ENCODE peak calls at places on chromosome 14, in ten cellular contexts. One of them, this sample, is unnamed.

GRCh38 chr14:75070383-75070782 is 942 bp downstream of the ZC2HC1C start:
- DNase-seq in heart right ventricle: no peak
- DNase-seq in endothelial cell of umbilical vein: no peak
- DNase-seq in neuronal stem cell: no peak
- DNase-seq in SJSA1: no peak
- DNase-seq in neural progenitor cell: no peak
- DNase-seq in cardiac fibroblast: no peak
- DNase-seq in adipocyte: no peak
- DNase-seq in fibroblast of pulmonary artery: no peak
- DNase-seq in prostate gland: no peak
- DNase-seq in this sample: peak

GRCh38 chr14:54166049-54166950 is 209.7 kb upstream of the BMP4 start:
- DNase-seq in heart right ventricle: no peak
- DNase-seq in endothelial cell of umbilical vein: peak
- DNase-seq in neuronal stem cell: no peak
- DNase-seq in SJSA1: no peak
- DNase-seq in neural progenitor cell: no peak
- DNase-seq in cardiac fibroblast: no peak
- DNase-seq in adipocyte: no peak
- DNase-seq in fibroblast of pulmonary artery: no peak
- DNase-seq in prostate gland: no peak
- DNase-seq in this sample: no peak

GRCh38 chr14:100568998-100569733 is 18.1 kb downstream of the BEGAIN start:
- DNase-seq in heart right ventricle: no peak
- DNase-seq in endothelial cell of umbilical vein: no peak
- DNase-seq in neuronal stem cell: no peak
- DNase-seq in SJSA1: no peak
- DNase-seq in neural progenitor cell: no peak
- DNase-seq in cardiac fibroblast: no peak
- DNase-seq in adipocyte: peak
- DNase-seq in fibroblast of pulmonary artery: no peak
- DNase-seq in prostate gland: no peak
- DNase-seq in this sample: no peak

GRCh38 chr14:100314724-100315123 is 8.4 kb upstream of the SLC25A47 start:
- DNase-seq in heart right ventricle: no peak
- DNase-seq in endothelial cell of umbilical vein: no peak
- DNase-seq in neuronal stem cell: no peak
- DNase-seq in SJSA1: no peak
- DNase-seq in neural progenitor cell: no peak
- DNase-seq in cardiac fibroblast: no peak
- DNase-seq in adipocyte: no peak
- DNase-seq in fibroblast of pulmonary artery: no peak
- DNase-seq in prostate gland: no peak
- DNase-seq in this sample: no peak

GRCh38 chr14:78170203-78170602 is at the start of gene NRXN3:
- DNase-seq in heart right ventricle: no peak
- DNase-seq in endothelial cell of umbilical vein: no peak
- DNase-seq in neuronal stem cell: peak
- DNase-seq in SJSA1: peak
- DNase-seq in neural progenitor cell: peak
- DNase-seq in cardiac fibroblast: no peak
- DNase-seq in adipocyte: no peak
- DNase-seq in fibroblast of pulmonary artery: no peak
- DNase-seq in prostate gland: no peak
- DNase-seq in this sample: no peak

GRCh38 chr14:66540038-66540437 is 32.1 kb downstream of the GPHN start:
- DNase-seq in heart right ventricle: no peak
- DNase-seq in endothelial cell of umbilical vein: no peak
- DNase-seq in neuronal stem cell: no peak
- DNase-seq in SJSA1: no peak
- DNase-seq in neural progenitor cell: no peak
- DNase-seq in cardiac fibroblast: no peak
- DNase-seq in adipocyte: no peak
- DNase-seq in fibroblast of pulmonary artery: no peak
- DNase-seq in prostate gland: no peak
- DNase-seq in this sample: no peak

GRCh38 chr14:96309907-96310330 is 53.2 kb downstream of the ATG2B start:
- DNase-seq in heart right ventricle: no peak
- DNase-seq in endothelial cell of umbilical vein: no peak
- DNase-seq in neuronal stem cell: no peak
- DNase-seq in SJSA1: no peak
- DNase-seq in neural progenitor cell: no peak
- DNase-seq in cardiac fibroblast: no peak
- DNase-seq in adipocyte: no peak
- DNase-seq in fibroblast of pulmonary artery: no peak
- DNase-seq in prostate gland: no peak
- DNase-seq in this sample: no peak

GRCh38 chr14:103143535-103143934 is 20.3 kb downstream of the TNFAIP2 start:
- DNase-seq in heart right ventricle: no peak
- DNase-seq in endothelial cell of umbilical vein: no peak
- DNase-seq in neuronal stem cell: no peak
- DNase-seq in SJSA1: no peak
- DNase-seq in neural progenitor cell: no peak
- DNase-seq in cardiac fibroblast: peak
- DNase-seq in adipocyte: no peak
- DNase-seq in fibroblast of pulmonary artery: peak
- DNase-seq in prostate gland: no peak
- DNase-seq in this sample: peak

GRCh38 chr14:34081576-34082136 is 130.8 kb upstream of the EGLN3 start:
- DNase-seq in heart right ventricle: no peak
- DNase-seq in endothelial cell of umbilical vein: peak
- DNase-seq in neuronal stem cell: no peak
- DNase-seq in SJSA1: no peak
- DNase-seq in neural progenitor cell: no peak
- DNase-seq in cardiac fibroblast: peak
- DNase-seq in adipocyte: peak
- DNase-seq in fibroblast of pulmonary artery: peak
- DNase-seq in prostate gland: no peak
- DNase-seq in this sample: peak

GRCh38 chr14:51079085-51079484 is 15.8 kb downstream of the TRIM9 start:
- DNase-seq in heart right ventricle: no peak
- DNase-seq in endothelial cell of umbilical vein: no peak
- DNase-seq in neuronal stem cell: no peak
- DNase-seq in SJSA1: no peak
- DNase-seq in neural progenitor cell: no peak
- DNase-seq in cardiac fibroblast: no peak
- DNase-seq in adipocyte: no peak
- DNase-seq in fibroblast of pulmonary artery: peak
- DNase-seq in prostate gland: no peak
- DNase-seq in this sample: peak

GRCh38 chr14:69886843-69887242 is 7.6 kb downstream of the SMOC1 start:
- DNase-seq in heart right ventricle: no peak
- DNase-seq in endothelial cell of umbilical vein: no peak
- DNase-seq in neuronal stem cell: no peak
- DNase-seq in SJSA1: no peak
- DNase-seq in neural progenitor cell: no peak
- DNase-seq in cardiac fibroblast: peak
- DNase-seq in adipocyte: no peak
- DNase-seq in fibroblast of pulmonary artery: peak
- DNase-seq in prostate gland: no peak
- DNase-seq in this sample: peak

GRCh38 chr14:88422036-88422435 is 36.6 kb downstream of the SPATA7 start:
- DNase-seq in heart right ventricle: no peak
- DNase-seq in endothelial cell of umbilical vein: no peak
- DNase-seq in neuronal stem cell: no peak
- DNase-seq in SJSA1: no peak
- DNase-seq in neural progenitor cell: no peak
- DNase-seq in cardiac fibroblast: no peak
- DNase-seq in adipocyte: no peak
- DNase-seq in fibroblast of pulmonary artery: no peak
- DNase-seq in prostate gland: no peak
- DNase-seq in this sample: no peak

GRCh38 chr14:74257078-74257987 is 18.1 kb downstream of the VSX2 start:
- DNase-seq in heart right ventricle: peak
- DNase-seq in endothelial cell of umbilical vein: peak
- DNase-seq in neuronal stem cell: no peak
- DNase-seq in SJSA1: no peak
- DNase-seq in neural progenitor cell: peak
- DNase-seq in cardiac fibroblast: peak
- DNase-seq in adipocyte: peak
- DNase-seq in fibroblast of pulmonary artery: peak
- DNase-seq in prostate gland: peak
- DNase-seq in this sample: peak

GRCh38 chr14:57046175-57046574 is 222.5 kb downstream of the EXOC5 start:
- DNase-seq in heart right ventricle: no peak
- DNase-seq in endothelial cell of umbilical vein: no peak
- DNase-seq in neuronal stem cell: no peak
- DNase-seq in SJSA1: no peak
- DNase-seq in neural progenitor cell: no peak
- DNase-seq in cardiac fibroblast: no peak
- DNase-seq in adipocyte: no peak
- DNase-seq in fibroblast of pulmonary artery: no peak
- DNase-seq in prostate gland: no peak
- DNase-seq in this sample: no peak
- H3K4me3 ChIP-seq in heart right ventricle: no peak
- H3K4me3 ChIP-seq in endothelial cell of umbilical vein: no peak
- H3K4me3 ChIP-seq in neuronal stem cell: no peak
- H3K4me3 ChIP-seq in SJSA1: no peak
- H3K4me3 ChIP-seq in neural progenitor cell: no peak
- H3K4me3 ChIP-seq in cardiac fibroblast: no peak
- H3K4me3 ChIP-seq in adipocyte: no peak
- H3K4me3 ChIP-seq in fibroblast of pulmonary artery: no peak
- H3K4me3 ChIP-seq in prostate gland: no peak
- H3K4me3 ChIP-seq in this sample: no peak

GRCh38 chr14:90815817-90816662 is at the start of gene TTC7B:
- DNase-seq in heart right ventricle: no peak
- DNase-seq in endothelial cell of umbilical vein: no peak
- DNase-seq in neuronal stem cell: peak
- DNase-seq in SJSA1: no peak
- DNase-seq in neural progenitor cell: peak
- DNase-seq in cardiac fibroblast: no peak
- DNase-seq in adipocyte: peak
- DNase-seq in fibroblast of pulmonary artery: peak
- DNase-seq in prostate gland: no peak
- DNase-seq in this sample: no peak

GRCh38 chr14:90812109-90812508 is 4.1 kb downstream of the TTC7B start:
- DNase-seq in heart right ventricle: no peak
- DNase-seq in endothelial cell of umbilical vein: no peak
- DNase-seq in neuronal stem cell: no peak
- DNase-seq in SJSA1: no peak
- DNase-seq in neural progenitor cell: no peak
- DNase-seq in cardiac fibroblast: no peak
- DNase-seq in adipocyte: no peak
- DNase-seq in fibroblast of pulmonary artery: no peak
- DNase-seq in prostate gland: no peak
- DNase-seq in this sample: no peak

GRCh38 chr14:90815567-90815816 is 738 bp downstream of the TTC7B start:
- DNase-seq in heart right ventricle: no peak
- DNase-seq in endothelial cell of umbilical vein: no peak
- DNase-seq in neuronal stem cell: no peak
- DNase-seq in SJSA1: no peak
- DNase-seq in neural progenitor cell: no peak
- DNase-seq in cardiac fibroblast: no peak
- DNase-seq in adipocyte: no peak
- DNase-seq in fibroblast of pulmonary artery: no peak
- DNase-seq in prostate gland: no peak
- DNase-seq in this sample: peak

GRCh38 chr14:90816686-90817436 is 631 bp upstream of the TTC7B start:
- DNase-seq in heart right ventricle: no peak
- DNase-seq in endothelial cell of umbilical vein: no peak
- DNase-seq in neuronal stem cell: no peak
- DNase-seq in SJSA1: no peak
- DNase-seq in neural progenitor cell: no peak
- DNase-seq in cardiac fibroblast: no peak
- DNase-seq in adipocyte: no peak
- DNase-seq in fibroblast of pulmonary artery: no peak
- DNase-seq in prostate gland: no peak
- DNase-seq in this sample: no peak

GRCh38 chr14:90814806-90815566 is 1.2 kb downstream of the TTC7B start:
- DNase-seq in heart right ventricle: no peak
- DNase-seq in endothelial cell of umbilical vein: no peak
- DNase-seq in neuronal stem cell: no peak
- DNase-seq in SJSA1: no peak
- DNase-seq in neural progenitor cell: no peak
- DNase-seq in cardiac fibroblast: no peak
- DNase-seq in adipocyte: no peak
- DNase-seq in fibroblast of pulmonary artery: no peak
- DNase-seq in prostate gland: peak
- DNase-seq in this sample: peak
- H3K4me3 ChIP-seq in heart right ventricle: peak
- H3K4me3 ChIP-seq in endothelial cell of umbilical vein: peak
- H3K4me3 ChIP-seq in neuronal stem cell: peak
- H3K4me3 ChIP-seq in SJSA1: peak
- H3K4me3 ChIP-seq in neural progenitor cell: peak
- H3K4me3 ChIP-seq in cardiac fibroblast: peak
- H3K4me3 ChIP-seq in adipocyte: peak
- H3K4me3 ChIP-seq in fibroblast of pulmonary artery: peak
- H3K4me3 ChIP-seq in prostate gland: peak
- H3K4me3 ChIP-seq in this sample: peak

GRCh38 chr14:21068521-21069387 is 1.4 kb upstream of the ARHGEF40 start:
- DNase-seq in heart right ventricle: peak
- DNase-seq in endothelial cell of umbilical vein: peak
- DNase-seq in neuronal stem cell: peak
- DNase-seq in SJSA1: no peak
- DNase-seq in neural progenitor cell: peak
- DNase-seq in cardiac fibroblast: peak
- DNase-seq in adipocyte: peak
- DNase-seq in fibroblast of pulmonary artery: peak
- DNase-seq in prostate gland: peak
- DNase-seq in this sample: peak
- H3K4me3 ChIP-seq in heart right ventricle: peak
- H3K4me3 ChIP-seq in endothelial cell of umbilical vein: no peak
- H3K4me3 ChIP-seq in neuronal stem cell: peak
- H3K4me3 ChIP-seq in SJSA1: peak
- H3K4me3 ChIP-seq in neural progenitor cell: peak
- H3K4me3 ChIP-seq in cardiac fibroblast: peak
- H3K4me3 ChIP-seq in adipocyte: peak
- H3K4me3 ChIP-seq in fibroblast of pulmonary artery: peak
- H3K4me3 ChIP-seq in prostate gland: peak
- H3K4me3 ChIP-seq in this sample: peak

GRCh38 chr14:24368562-24369252 is 723 bp downstream of the NFATC4 start:
- DNase-seq in heart right ventricle: peak
- DNase-seq in endothelial cell of umbilical vein: peak
- DNase-seq in neuronal stem cell: peak
- DNase-seq in SJSA1: peak
- DNase-seq in neural progenitor cell: peak
- DNase-seq in cardiac fibroblast: peak
- DNase-seq in adipocyte: peak
- DNase-seq in fibroblast of pulmonary artery: peak
- DNase-seq in prostate gland: no peak
- DNase-seq in this sample: peak
- H3K4me3 ChIP-seq in heart right ventricle: peak
- H3K4me3 ChIP-seq in endothelial cell of umbilical vein: peak
- H3K4me3 ChIP-seq in neuronal stem cell: peak
- H3K4me3 ChIP-seq in SJSA1: peak
- H3K4me3 ChIP-seq in neural progenitor cell: peak
- H3K4me3 ChIP-seq in cardiac fibroblast: peak
- H3K4me3 ChIP-seq in adipocyte: peak
- H3K4me3 ChIP-seq in fibroblast of pulmonary artery: peak
- H3K4me3 ChIP-seq in prostate gland: peak
- H3K4me3 ChIP-seq in this sample: peak